ENCODE peak calls at places on chromosomes 4 and X, in eight cellular contexts. K is NCI-H1417 treated with DMSO at 0.1 percent for 48 hours; Q is CD4-positive, alpha-beta T cell; C is activated T-cell treated with anti-CD3 and anti-CD28 coated beads for 4 hours; E is iris pigment epithelial cell; A is mammary epithelial cell; M is brain microvascular endothelial cell; I is GM04504. S is an unnamed sample.

GRCh38 chr4:88177981-88178632 is 19.7 kb upstream of the ABCG2 start:
- DNase-seq in K (no peak), E (peak), C (no peak), Q (no peak), A (peak), I (peak), M (peak), S (peak)

GRCh38 chr4:87317527-87317926 is 5.2 kb downstream of the HSD17B13 start:
- DNase-seq in A (peak), K (no peak), M (no peak), Q (no peak), E (peak), C (no peak), I (no peak), S (no peak)

GRCh38 chrX:86806786-86807185 is 658.5 kb downstream of the DACH2 start:
- DNase-seq in Q (no peak), A (peak), E (peak), K (no peak), I (no peak), M (peak), C (no peak), S (no peak)

GRCh38 chrX:29488919-29489318 is 726.4 kb upstream of the MAGEB2 start:
- DNase-seq in I (no peak), C (no peak), M (no peak), Q (no peak), K (no peak), A (no peak), E (no peak), S (no peak)

GRCh38 chr4:140296871-140297570 is 76.4 kb upstream of the SCOC start:
- DNase-seq in K (peak), E (peak), M (no peak), A (peak), C (no peak), I (no peak), Q (no peak), S (no peak)

GRCh38 chr4:165175879-165176278 is 31.5 kb upstream of the KLHL2 start:
- DNase-seq in A (no peak), M (no peak), E (no peak), K (no peak), C (no peak), Q (no peak), I (no peak), S (no peak)

GRCh38 chr4:137526681-137527080 is 5.6 kb downstream of the PCDH18 start:
- DNase-seq in E (no peak), M (no peak), K (no peak), I (no peak), C (no peak), A (no peak), Q (no peak), S (no peak)

GRCh38 chr4:8303081-8303480 is 33.5 kb downstream of the HTRA3 start:
- DNase-seq in A (no peak), E (no peak), C (no peak), Q (peak), M (no peak), K (no peak), I (no peak), S (no peak)

GRCh38 chr4:169815606-169816005 is 57.9 kb upstream of the HPF1 start:
- DNase-seq in Q (no peak), A (peak), K (no peak), E (peak), I (no peak), M (no peak), C (no peak), S (no peak)

GRCh38 chrX:147522986-147523385 is 388.7 kb upstream of the FMR1 start:
- DNase-seq in A (no peak), E (no peak), I (no peak), K (no peak), M (no peak), Q (no peak), C (no peak), S (no peak)

GRCh38 chrX:43718081-43718480 is 62.0 kb downstream of the MAOA start:
- DNase-seq in C (no peak), M (no peak), K (no peak), A (no peak), Q (no peak), I (no peak), E (no peak), S (no peak)

GRCh38 chr4:54107951-54108740 is 8.2 kb downstream of the GSX2 start:
- DNase-seq in A (no peak), Q (no peak), M (no peak), I (no peak), C (no peak), K (no peak), E (no peak), S (no peak)

GRCh38 chr4:156559346-156559745 is 412.3 kb downstream of the PDGFC start:
- DNase-seq in A (no peak), E (no peak), C (no peak), I (no peak), Q (no peak), K (no peak), M (no peak), S (no peak)

GRCh38 chrX:17374619-17375360 is at the start of gene NHS:
- DNase-seq in Q (no peak), E (peak), K (peak), I (peak), M (peak), A (peak), C (no peak), S (no peak)

GRCh38 chr4:152936446-152937279 is 540 bp downstream of the FHDC1 start:
- DNase-seq in Q (no peak), M (no peak), E (peak), C (no peak), K (no peak), A (peak), I (peak), S (no peak)

GRCh38 chr4:14958436-14958835 is 43.8 kb upstream of the CPEB2 start:
- DNase-seq in M (no peak), C (no peak), K (no peak), E (no peak), I (no peak), Q (no peak), A (no peak), S (no peak)

GRCh38 chr4:45946699-45947098 is 177.2 kb downstream of the GABRG1 start:
- DNase-seq in C (no peak), I (no peak), E (peak), M (no peak), Q (no peak), A (peak), K (no peak), S (no peak)

GRCh38 chrX:49176421-49177326 is 5.0 kb downstream of the PLP2 start:
- DNase-seq in M (no peak), K (no peak), Q (no peak), E (no peak), A (peak), I (no peak), C (no peak), S (no peak)

GRCh38 chr4:87240341-87240740 is 19.9 kb upstream of the KLHL8 start:
- DNase-seq in Q (no peak), E (no peak), C (no peak), K (no peak), M (no peak), A (no peak), I (no peak), S (no peak)

GRCh38 chrX:129721414-129721813 is 17.4 kb upstream of the XPNPEP2 start:
- DNase-seq in I (no peak), C (no peak), M (no peak), K (no peak), Q (no peak), A (no peak), E (no peak), S (no peak)

GRCh38 chrX:48025561-48025960 is 18.8 kb downstream of the SPACA5 start:
- DNase-seq in Q (no peak), A (peak), I (peak), K (peak), C (peak), M (peak), E (peak), S (no peak)

GRCh38 chr4:101306225-101306624 is 41.1 kb downstream of the PPP3CA start:
- DNase-seq in I (no peak), A (peak), M (no peak), Q (no peak), K (no peak), E (peak), C (no peak), S (no peak)

GRCh38 chr4:6337331-6337935 is 67.8 kb downstream of the WFS1 start:
- DNase-seq in A (no peak), E (no peak), I (no peak), M (no peak), K (no peak), Q (no peak), C (no peak), S (no peak)

GRCh38 chr4:100836929-100837328 is 319.1 kb upstream of the EMCN start:
- DNase-seq in K (no peak), C (no peak), A (no peak), I (no peak), M (no peak), E (no peak), Q (no peak), S (no peak)

GRCh38 chr4:41095973-41096372 is 118.4 kb downstream of the APBB2 start:
- DNase-seq in I (no peak), Q (no peak), A (peak), K (no peak), C (no peak), E (peak), M (peak), S (peak)

GRCh38 chr4:2789351-2789750 is 3.5 kb upstream of the SH3BP2 start:
- DNase-seq in M (no peak), E (no peak), Q (no peak), A (no peak), C (no peak), I (no peak), K (no peak), S (no peak)

GRCh38 chrX:12791253-12792228 is at the start of gene PRPS2:
- DNase-seq in E (peak), I (no peak), K (peak), Q (peak), A (peak), M (peak), C (peak), S (no peak)

GRCh38 chr4:26751004-26751403 is 109.6 kb upstream of the STIM2 start:
- DNase-seq in E (no peak), Q (no peak), I (no peak), M (no peak), A (no peak), K (no peak), C (no peak), S (no peak)

GRCh38 chr4:52407545-52407944 is 251.6 kb downstream of the USP46 start:
- DNase-seq in C (no peak), E (no peak), M (no peak), I (no peak), Q (no peak), K (no peak), A (peak), S (no peak)

GRCh38 chr4:39713691-39714090 is 15.8 kb downstream of the UBE2K start:
- DNase-seq in C (no peak), A (no peak), E (peak), M (no peak), I (no peak), K (no peak), Q (no peak), S (no peak)

GRCh38 chr4:38424171-38424871 is 239.7 kb upstream of the KLF3 start:
- DNase-seq in E (no peak), Q (no peak), K (no peak), M (no peak), C (no peak), I (no peak), A (no peak), S (no peak)

GRCh38 chr4:102299708-102300107 is 45.6 kb downstream of the SLC39A8 start:
- DNase-seq in E (peak), C (no peak), Q (no peak), M (peak), I (peak), A (peak), K (no peak), S (peak)

GRCh38 chrX:41692162-41692749 is 3.5 kb downstream of the GPR34 start:
- DNase-seq in M (peak), K (no peak), I (peak), A (no peak), E (no peak), C (no peak), Q (no peak), S (no peak)

GRCh38 chr4:53997901-53998300 is 66.5 kb downstream of the CHIC2 start:
- DNase-seq in K (no peak), E (no peak), A (no peak), I (no peak), Q (no peak), M (no peak), C (no peak), S (no peak)

GRCh38 chr4:183909187-183909586 is 4.1 kb downstream of the STOX2 start:
- DNase-seq in K (no peak), Q (no peak), M (no peak), C (no peak), E (no peak), I (no peak), A (no peak), S (no peak)

GRCh38 chrX:150155396-150156048 is 207.6 kb upstream of the MAMLD1 start:
- DNase-seq in E (peak), Q (no peak), C (no peak), M (peak), K (no peak), I (peak), A (peak), S (no peak)

GRCh38 chr4:16636911-16637630 is 261.4 kb downstream of the LDB2 start:
- DNase-seq in E (no peak), K (no peak), Q (no peak), M (no peak), I (no peak), C (no peak), A (no peak), S (no peak)

GRCh38 chrX:106802388-106803275 is at the start of gene TBC1D8B:
- DNase-seq in A (peak), K (peak), E (peak), I (peak), M (peak), Q (peak), C (no peak), S (peak)

GRCh38 chrX:39443240-39443639 is 642.0 kb downstream of the MID1IP1 start:
- DNase-seq in Q (no peak), M (no peak), K (no peak), A (no peak), C (no peak), I (no peak), E (no peak), S (no peak)